ENCODE peak calls at places on chromosomes 13 and 19, in six cellular contexts. Y is nephron progenitor cell, N is activated gamma-delta T cell treated with Interleukin-2 at 50 U/mL for 16 hours, M is GM03348, G is SK-MEL-5, D is SK-N-DZ. S is an unnamed sample.

GRCh38 chr19:49602806-49603205 is 11.8 kb downstream of the PRR12 start:
- DNase-seq in G (no peak), N (no peak), D (no peak), M (no peak), Y (no peak), S (no peak)

GRCh38 chr19:50835103-50835784 is 1.9 kb upstream of the KLK15 start:
- DNase-seq in G (no peak), Y (no peak), M (peak; percentile 40), N (no peak), D (no peak), S (no peak)

GRCh38 chr13:112441779-112442310 is 65.7 kb downstream of the SPACA7 start:
- DNase-seq in D (no peak), N (no peak), Y (no peak), M (no peak), G (no peak), S (no peak)

GRCh38 chr13:87128006-87128405 is 543.2 kb upstream of the SLITRK5 start:
- DNase-seq in M (peak; percentile 24), N (no peak), G (no peak), Y (no peak), D (no peak), S (no peak)

GRCh38 chr13:30496147-30496546 is 30.4 kb upstream of the HMGB1 start:
- DNase-seq in Y (no peak), D (no peak), N (no peak), G (no peak), M (no peak), S (no peak)

GRCh38 chr13:47484564-47484963 is 516.5 kb downstream of the SUCLA2 start:
- DNase-seq in D (no peak), N (no peak), G (no peak), Y (no peak), M (peak; percentile 43), S (peak; percentile 59)

GRCh38 chr13:77696006-77696862 is 1.3 kb upstream of the SLAIN1 start:
- DNase-seq in M (no peak), G (peak; percentile 27), D (peak; percentile 66), Y (no peak), N (no peak), S (no peak)

GRCh38 chr13:41905600-41906254 is 55.2 kb downstream of the VWA8 start:
- DNase-seq in M (peak; percentile 52), G (peak; percentile 73), N (no peak), Y (no peak), D (peak; percentile 21), S (no peak)

GRCh38 chr13:24747248-24748151 is 16.5 kb upstream of the RNF17 start:
- DNase-seq in D (peak; percentile 41), Y (peak; percentile 71), M (no peak), G (no peak), N (no peak), S (no peak)

GRCh38 chr13:96075953-96076543 is 13.9 kb upstream of the HS6ST3 start:
- DNase-seq in M (peak; percentile 52), D (no peak), Y (no peak), G (peak; percentile 46), N (no peak), S (no peak)

GRCh38 chr19:51018745-51019543 is 565 bp downstream of the KLK10 start:
- DNase-seq in G (no peak), N (no peak), D (no peak), M (no peak), Y (peak; percentile 36), S (no peak)

GRCh38 chr13:44054525-44054924 is 174.8 kb downstream of the LACC1 start:
- DNase-seq in N (no peak), M (no peak), D (no peak), Y (no peak), G (no peak), S (no peak)

GRCh38 chr13:39602277-39602613 is 748 bp downstream of the LHFPL6 start:
- DNase-seq in M (no peak), Y (no peak), D (no peak), N (no peak), G (no peak), S (no peak)

GRCh38 chr19:47781590-47782318 is 3.3 kb downstream of the SELENOW start:
- DNase-seq in N (no peak), G (no peak), D (no peak), M (no peak), Y (no peak), S (no peak)

GRCh38 chr19:45099465-45100201 is 6.7 kb downstream of the PPP1R37 start:
- DNase-seq in N (no peak), M (no peak), Y (no peak), D (no peak), G (no peak), S (no peak)

GRCh38 chr13:111505175-111505777 is 184.8 kb downstream of the TEX29 start:
- DNase-seq in N (no peak), Y (peak; percentile 66), G (peak; percentile 70), M (no peak), D (no peak), S (no peak)

GRCh38 chr13:50244355-50244912 is 229.2 kb downstream of the KCNRG start:
- DNase-seq in G (no peak), D (no peak), Y (no peak), M (no peak), N (no peak), S (no peak)

GRCh38 chr13:73952683-73953082 is 181.5 kb downstream of the KLF12 start:
- DNase-seq in Y (no peak), G (no peak), D (no peak), M (no peak), N (no peak), S (no peak)

GRCh38 chr13:109773276-109773675 is 13.1 kb downstream of the IRS2 start:
- DNase-seq in N (no peak), G (no peak), M (no peak), D (no peak), Y (no peak), S (no peak)

GRCh38 chr19:13574933-13575332 is 68.7 kb upstream of the CACNA1A start:
- DNase-seq in Y (peak; percentile 24), N (no peak), G (peak; percentile 43), D (no peak), M (peak; percentile 74), S (no peak)

GRCh38 chr13:110183925-110184324 is 123.0 kb downstream of the COL4A1 start:
- DNase-seq in G (no peak), Y (no peak), D (no peak), N (no peak), M (no peak), S (no peak)

GRCh38 chr13:48158290-48158689 is 63.4 kb upstream of the MED4 start:
- DNase-seq in M (no peak), D (no peak), N (no peak), G (no peak), Y (no peak), S (no peak)